ENCODE peak calls at places on chromosomes 5 and 9, in four cellular contexts. K, U, Q and I are unnamed samples.

GRCh38 chr5:98781964-98782363 is 8.5 kb downstream of the RGMB start:
- ATAC-seq in K (no peak), Q (no peak), U (no peak), I (no peak)

GRCh38 chr5:74382864-74383618 is 257.5 kb downstream of the ENC1 start:
- ATAC-seq in U (no peak), K (peak), Q (no peak), I (peak)

GRCh38 chr5:95241155-95241554 is 43.7 kb downstream of the MCTP1 start:
- ATAC-seq in Q (no peak), U (no peak), K (no peak), I (no peak)

GRCh38 chr5:93117753-93118531 is 463.1 kb downstream of the NR2F1-AS1 start:
- ATAC-seq in K (peak), U (no peak), Q (no peak), I (no peak)

GRCh38 chr5:25160851-25161348 is 516.1 kb upstream of the CDH10 start:
- ATAC-seq in Q (no peak), K (no peak), U (no peak), I (no peak)

GRCh38 chr5:42870882-42871418 is 59.3 kb upstream of the SELENOP start:
- ATAC-seq in Q (no peak), U (no peak), K (no peak), I (no peak)

GRCh38 chr5:143713331-143714032 is 98.5 kb upstream of the HMHB1 start:
- ATAC-seq in U (no peak), Q (no peak), K (peak), I (no peak)

GRCh38 chr9:107213561-107214028 is 69.5 kb upstream of the RAD23B start:
- ATAC-seq in K (no peak), U (peak), Q (peak), I (no peak)

GRCh38 chr5:14587143-14587542 is 5.6 kb downstream of the OTULINL start:
- ATAC-seq in K (peak), U (no peak), Q (no peak), I (peak)